ENCODE peak calls at places on chromosomes 4 and X, in five cellular contexts. One of them, this sample, is unnamed.
A peak's percentile ranks its signal among the peaks of the same experiment; 100 is the strongest.

GRCh38 chrX:70754169-70754843 is 154.2 kb downstream of the TEX11 start:
- DNase-seq in IMR-90: no peak
- DNase-seq in Calu3: no peak
- DNase-seq in lung: no peak
- DNase-seq in thyroid gland: no peak
- DNase-seq in this sample: no peak

GRCh38 chr4:25065451-25065850 is 34.7 kb upstream of the LGI2 start:
- DNase-seq in thyroid gland: peak; percentile 25
- DNase-seq in lung: no peak
- DNase-seq in Calu3: no peak
- DNase-seq in IMR-90: no peak
- DNase-seq in this sample: no peak

GRCh38 chrX:118254611-118255010 is 91.3 kb upstream of the WDR44 start:
- DNase-seq in lung: peak; percentile 48
- DNase-seq in Calu3: peak; percentile 46
- DNase-seq in IMR-90: peak; percentile 57
- DNase-seq in thyroid gland: peak; percentile 36
- DNase-seq in this sample: no peak

GRCh38 chrX:140163376-140164159 is 198.2 kb upstream of the CXorf66 start:
- DNase-seq in lung: no peak
- DNase-seq in thyroid gland: no peak
- DNase-seq in Calu3: no peak
- DNase-seq in IMR-90: peak; percentile 3
- DNase-seq in this sample: no peak

GRCh38 chrX:34873500-34874225 is 68.9 kb upstream of the FAM47B start:
- DNase-seq in lung: no peak
- DNase-seq in IMR-90: peak; percentile 36
- DNase-seq in thyroid gland: no peak
- DNase-seq in Calu3: no peak
- DNase-seq in this sample: no peak

GRCh38 chr4:153122855-153123254 is 81.4 kb upstream of the TRIM2 start:
- DNase-seq in thyroid gland: no peak
- DNase-seq in lung: no peak
- DNase-seq in Calu3: no peak
- DNase-seq in IMR-90: no peak
- DNase-seq in this sample: no peak

GRCh38 chr4:39855909-39856512 is 121.7 kb downstream of the PDS5A start:
- DNase-seq in lung: no peak
- DNase-seq in thyroid gland: no peak
- DNase-seq in IMR-90: peak; percentile 48
- DNase-seq in Calu3: no peak
- DNase-seq in this sample: no peak

GRCh38 chr4:97185233-97185632 is 958.0 kb downstream of the STPG2 start:
- DNase-seq in IMR-90: no peak
- DNase-seq in Calu3: no peak
- DNase-seq in lung: no peak
- DNase-seq in thyroid gland: no peak
- DNase-seq in this sample: no peak

GRCh38 chrX:19245711-19246269 is 97.9 kb upstream of the PDHA1 start:
- DNase-seq in IMR-90: no peak
- DNase-seq in Calu3: no peak
- DNase-seq in thyroid gland: no peak
- DNase-seq in lung: no peak
- DNase-seq in this sample: no peak

GRCh38 chr4:173530326-173531062 is 465 bp upstream of the HAND2 start:
- DNase-seq in IMR-90: no peak
- DNase-seq in Calu3: no peak
- DNase-seq in thyroid gland: no peak
- DNase-seq in lung: no peak
- DNase-seq in this sample: no peak

GRCh38 chr4:15882675-15883086 is 55.9 kb downstream of the FGFBP1 start:
- DNase-seq in lung: peak; percentile 43
- DNase-seq in thyroid gland: peak; percentile 51
- DNase-seq in IMR-90: peak; percentile 82
- DNase-seq in Calu3: peak; percentile 54
- DNase-seq in this sample: peak; percentile 41

GRCh38 chrX:40867352-40867751 is 132.0 kb upstream of the MED14 start:
- DNase-seq in IMR-90: peak; percentile 39
- DNase-seq in thyroid gland: peak; percentile 47
- DNase-seq in lung: no peak
- DNase-seq in Calu3: peak; percentile 35
- DNase-seq in this sample: no peak

GRCh38 chr4:45331796-45332195 is 605.4 kb upstream of the GNPDA2 start:
- DNase-seq in thyroid gland: no peak
- DNase-seq in IMR-90: no peak
- DNase-seq in lung: no peak
- DNase-seq in Calu3: no peak
- DNase-seq in this sample: no peak

GRCh38 chr4:40152642-40153041 is 44.2 kb upstream of the RHOH start:
- DNase-seq in lung: no peak
- DNase-seq in thyroid gland: no peak
- DNase-seq in IMR-90: no peak
- DNase-seq in Calu3: no peak
- DNase-seq in this sample: no peak

GRCh38 chr4:16082038-16082423 is 1.8 kb downstream of the PROM1 start:
- DNase-seq in lung: no peak
- DNase-seq in Calu3: no peak
- DNase-seq in IMR-90: no peak
- DNase-seq in thyroid gland: no peak
- DNase-seq in this sample: no peak

GRCh38 chr4:163901305-163901704 is 406.8 kb downstream of the TMA16 start:
- DNase-seq in lung: no peak
- DNase-seq in IMR-90: no peak
- DNase-seq in thyroid gland: no peak
- DNase-seq in Calu3: no peak
- DNase-seq in this sample: no peak
- TF ChIP-seq CTCF in lung: no peak
- TF ChIP-seq CTCF in IMR-90: no peak
- TF ChIP-seq CTCF in thyroid gland: no peak
- TF ChIP-seq CTCF in Calu3: no peak
- TF ChIP-seq CTCF in this sample: no peak

GRCh38 chr4:106541253-106541652 is 172.7 kb upstream of the GIMD1 start:
- DNase-seq in Calu3: no peak
- DNase-seq in IMR-90: peak; percentile 64
- DNase-seq in lung: no peak
- DNase-seq in thyroid gland: no peak
- DNase-seq in this sample: no peak
- TF ChIP-seq CTCF in Calu3: no peak
- TF ChIP-seq CTCF in IMR-90: no peak
- TF ChIP-seq CTCF in lung: no peak
- TF ChIP-seq CTCF in thyroid gland: no peak
- TF ChIP-seq CTCF in this sample: no peak

GRCh38 chr4:115234405-115235093 is 121.1 kb upstream of the NDST4 start:
- DNase-seq in Calu3: peak; percentile 20
- DNase-seq in lung: no peak
- DNase-seq in thyroid gland: no peak
- DNase-seq in IMR-90: no peak
- DNase-seq in this sample: no peak
- TF ChIP-seq CTCF in Calu3: peak; percentile 22
- TF ChIP-seq CTCF in lung: no peak
- TF ChIP-seq CTCF in thyroid gland: peak; percentile 27
- TF ChIP-seq CTCF in IMR-90: no peak
- TF ChIP-seq CTCF in this sample: peak; percentile 54

DNA sequence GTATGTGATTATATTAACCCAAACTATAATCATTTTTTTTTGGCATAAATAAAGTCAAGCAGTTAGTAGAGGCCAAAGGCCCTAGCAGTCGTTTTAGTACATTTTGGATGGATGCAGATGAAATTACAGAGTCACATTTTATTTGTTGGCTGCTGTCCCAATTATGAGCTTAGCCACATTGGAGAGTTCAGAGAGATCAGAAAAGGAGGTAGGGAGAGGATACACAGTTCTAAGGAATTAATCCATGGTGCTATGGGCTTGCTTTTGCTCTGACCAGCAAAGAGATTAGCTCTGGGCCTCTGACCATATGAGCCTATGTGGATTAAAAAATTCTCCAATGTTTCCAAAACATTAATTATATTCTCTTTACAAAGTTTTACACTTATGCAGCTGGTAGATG is 395.1 kb downstream of the RAPGEF2 start:
- DNase-seq in thyroid gland: no peak
- DNase-seq in lung: no peak
- DNase-seq in Calu3: no peak
- DNase-seq in IMR-90: no peak
- DNase-seq in this sample: no peak
- TF ChIP-seq CTCF in thyroid gland: no peak
- TF ChIP-seq CTCF in lung: no peak
- TF ChIP-seq CTCF in Calu3: no peak
- TF ChIP-seq CTCF in IMR-90: no peak
- TF ChIP-seq CTCF in this sample: no peak

GRCh38 chr4:63729519-63729918 is 679.7 kb downstream of the TECRL start:
- DNase-seq in lung: no peak
- DNase-seq in IMR-90: no peak
- DNase-seq in Calu3: no peak
- DNase-seq in thyroid gland: no peak
- DNase-seq in this sample: no peak

DNA sequence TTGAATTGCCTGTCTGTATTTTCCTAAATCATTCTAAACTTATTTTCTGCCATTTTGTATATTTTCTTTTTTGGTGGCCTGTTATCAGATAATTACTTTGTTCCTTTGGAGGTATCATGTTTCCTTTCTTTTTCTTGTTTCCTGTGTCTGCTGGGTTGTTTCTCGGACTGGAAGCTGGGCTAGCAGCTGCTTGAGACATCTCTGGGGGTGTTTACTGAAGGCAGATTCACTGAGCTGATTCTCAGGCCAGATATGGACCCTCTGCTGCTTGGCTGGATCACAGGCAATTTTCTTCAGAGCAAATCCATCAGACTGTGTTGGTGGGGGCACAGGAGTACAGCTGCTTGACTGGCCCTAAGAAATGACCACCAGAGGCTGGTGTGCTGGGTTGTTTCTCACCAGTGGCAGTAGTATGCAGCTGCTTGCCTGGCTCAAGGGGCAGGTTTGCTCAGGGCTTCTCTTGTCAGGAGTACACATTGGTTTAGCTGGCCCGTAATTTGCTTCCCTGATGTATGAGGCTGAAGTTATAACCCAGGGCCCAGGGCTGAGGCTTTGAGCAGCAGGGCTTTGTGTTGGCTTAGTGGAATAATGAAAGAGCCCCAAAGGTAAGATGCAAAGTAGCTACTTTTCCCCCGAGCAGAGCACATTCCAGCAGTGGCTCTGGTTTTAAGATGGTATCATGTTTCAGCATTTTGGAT is 680.6 kb downstream of the TECRL start:
- DNase-seq in thyroid gland: no peak
- DNase-seq in IMR-90: no peak
- DNase-seq in lung: no peak
- DNase-seq in Calu3: no peak
- DNase-seq in this sample: no peak
- TF ChIP-seq CTCF in thyroid gland: no peak
- TF ChIP-seq CTCF in IMR-90: no peak
- TF ChIP-seq CTCF in lung: no peak
- TF ChIP-seq CTCF in Calu3: no peak
- TF ChIP-seq CTCF in this sample: no peak

GRCh38 chr4:5976921-5977320 is 41.3 kb downstream of the C4orf50 start:
- DNase-seq in IMR-90: no peak
- DNase-seq in thyroid gland: no peak
- DNase-seq in Calu3: no peak
- DNase-seq in lung: no peak
- DNase-seq in this sample: no peak

GRCh38 chr4:5979981-5980380 is 38.2 kb downstream of the C4orf50 start:
- DNase-seq in Calu3: peak; percentile 13
- DNase-seq in lung: no peak
- DNase-seq in IMR-90: no peak
- DNase-seq in thyroid gland: peak; percentile 29
- DNase-seq in this sample: no peak

GRCh38 chr4:5976431-5976830 is 41.8 kb downstream of the C4orf50 start:
- DNase-seq in lung: no peak
- DNase-seq in thyroid gland: no peak
- DNase-seq in Calu3: no peak
- DNase-seq in IMR-90: no peak
- DNase-seq in this sample: no peak

GRCh38 chr4:5982156-5982973 is 35.9 kb downstream of the C4orf50 start:
- DNase-seq in Calu3: no peak
- DNase-seq in lung: no peak
- DNase-seq in IMR-90: no peak
- DNase-seq in thyroid gland: no peak
- DNase-seq in this sample: no peak

DNA sequence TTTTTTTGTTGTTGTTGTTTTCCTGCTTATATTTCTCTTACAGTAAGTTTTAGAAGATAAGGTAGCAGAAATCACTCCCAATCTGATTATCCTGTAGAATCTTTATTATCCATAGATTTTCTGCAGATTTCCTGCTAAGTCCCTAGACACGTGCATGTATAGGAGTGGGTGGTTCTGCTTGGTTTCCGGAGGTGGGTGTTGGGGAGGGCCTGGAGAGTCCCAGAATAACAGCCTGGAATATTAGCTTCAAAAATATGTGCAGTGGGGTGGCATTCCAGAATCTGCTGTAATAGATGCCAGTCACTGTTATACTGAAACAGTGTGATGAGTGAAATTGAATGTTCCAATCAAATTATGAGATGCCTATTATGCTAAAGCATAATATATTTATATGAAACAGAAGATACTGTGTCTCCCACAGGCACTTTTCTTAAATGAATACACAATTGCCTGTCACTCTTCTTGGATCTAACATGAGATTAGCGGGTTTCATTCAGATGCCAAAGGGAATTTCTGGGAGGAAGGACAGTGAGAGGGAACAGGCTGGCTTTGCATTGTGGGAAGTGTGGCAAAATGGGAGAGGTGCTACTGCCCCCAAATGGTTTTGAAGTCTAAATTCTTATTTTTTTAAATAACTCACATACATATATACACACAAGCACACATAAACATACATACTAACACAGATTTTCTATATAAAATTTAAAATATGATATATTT is 37.6 kb downstream of the C4orf50 start:
- DNase-seq in thyroid gland: no peak
- DNase-seq in Calu3: no peak
- DNase-seq in lung: no peak
- DNase-seq in IMR-90: no peak
- DNase-seq in this sample: no peak
- TF ChIP-seq CTCF in thyroid gland: no peak
- TF ChIP-seq CTCF in Calu3: no peak
- TF ChIP-seq CTCF in lung: no peak
- TF ChIP-seq CTCF in IMR-90: no peak
- TF ChIP-seq CTCF in this sample: no peak

GRCh38 chr4:30716158-30716557 is 4.0 kb upstream of the PCDH7 start:
- DNase-seq in IMR-90: peak; percentile 53
- DNase-seq in lung: no peak
- DNase-seq in Calu3: no peak
- DNase-seq in thyroid gland: no peak
- DNase-seq in this sample: no peak
- TF ChIP-seq CTCF in IMR-90: peak; percentile 68
- TF ChIP-seq CTCF in lung: no peak
- TF ChIP-seq CTCF in Calu3: no peak
- TF ChIP-seq CTCF in thyroid gland: peak; percentile 61
- TF ChIP-seq CTCF in this sample: no peak

DNA sequence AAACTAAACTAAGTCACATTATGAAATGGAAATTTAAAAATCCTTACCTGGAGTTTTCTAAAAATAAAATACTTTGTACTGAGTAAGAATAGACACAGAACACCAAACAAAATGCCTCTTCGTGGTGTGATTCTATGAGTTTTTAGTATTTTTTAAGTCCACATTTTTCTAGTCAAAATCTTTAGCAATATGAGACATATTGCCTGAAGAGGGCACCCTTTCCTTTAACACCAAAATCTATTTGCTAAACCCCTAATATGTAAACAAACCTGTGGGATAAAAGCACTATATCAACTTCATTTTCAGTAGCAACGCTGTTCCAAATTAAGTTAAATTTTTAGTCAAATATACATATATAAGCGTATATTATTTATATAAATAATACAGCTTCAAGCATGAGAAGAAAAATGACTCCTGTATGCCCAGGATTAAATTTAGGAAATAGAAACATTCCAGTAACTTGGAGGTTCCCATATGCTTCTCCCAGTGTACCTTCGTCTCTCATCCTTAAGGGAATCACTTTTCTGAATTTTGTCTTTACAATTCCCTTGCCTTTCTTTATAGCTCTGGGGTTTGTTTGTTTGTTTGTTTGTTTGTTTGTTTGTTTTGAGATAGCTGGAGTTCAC is 23.0 kb upstream of the PGM2 start:
- DNase-seq in thyroid gland: no peak
- DNase-seq in IMR-90: peak; percentile 63
- DNase-seq in lung: no peak
- DNase-seq in Calu3: no peak
- DNase-seq in this sample: no peak
- TF ChIP-seq CTCF in thyroid gland: peak; percentile 66
- TF ChIP-seq CTCF in IMR-90: peak; percentile 68
- TF ChIP-seq CTCF in lung: peak; percentile 41
- TF ChIP-seq CTCF in Calu3: no peak
- TF ChIP-seq CTCF in this sample: peak; percentile 78

This sample was measured in natural killer cell.